ENCODE peak calls at places on chromosomes 16 and 17, in seven cellular contexts. One of them, this sample, is unnamed.
A peak's percentile ranks its signal among the peaks of the same experiment; 100 is the strongest.

GRCh38 chr17:49401971-49402491 is 12.7 kb downstream of the PHB1 start:
- DNase-seq in CD8-positive, alpha-beta memory T cell: no peak
- DNase-seq in activated T-helper 1 cell treated with anti-CD3 and anti-CD28 coated beads, Interleukin-12 subunit alpha, Interleukin-12 subunit beta, Interleukin-2, Interleukin-4 antibody, amounts not matched to agents 30 ng/mL and 10 ng/mL and 1 ng/mL, durations not matched to agents 14 hours and 24 hours and 36 hours: no peak
- DNase-seq in neural progenitor cell: peak; percentile 23
- DNase-seq in ACHN: no peak
- DNase-seq in amygdala: peak; percentile 16
- DNase-seq in activated CD4-positive, CD25-positive, alpha-beta regulatory T cell: no peak
- DNase-seq in this sample: no peak

GRCh38 chr16:142405-142804 is 3.9 kb upstream of the NPRL3 start:
- DNase-seq in CD8-positive, alpha-beta memory T cell: no peak
- DNase-seq in activated T-helper 1 cell treated with anti-CD3 and anti-CD28 coated beads, Interleukin-12 subunit alpha, Interleukin-12 subunit beta, Interleukin-2, Interleukin-4 antibody, amounts not matched to agents 30 ng/mL and 10 ng/mL and 1 ng/mL, durations not matched to agents 14 hours and 24 hours and 36 hours: no peak
- DNase-seq in neural progenitor cell: no peak
- DNase-seq in ACHN: no peak
- DNase-seq in amygdala: no peak
- DNase-seq in activated CD4-positive, CD25-positive, alpha-beta regulatory T cell: no peak
- DNase-seq in this sample: no peak

GRCh38 chr17:1455748-1456599 is at the start of gene CRK:
- DNase-seq in CD8-positive, alpha-beta memory T cell: peak; percentile 99
- DNase-seq in activated T-helper 1 cell treated with anti-CD3 and anti-CD28 coated beads, Interleukin-12 subunit alpha, Interleukin-12 subunit beta, Interleukin-2, Interleukin-4 antibody, amounts not matched to agents 30 ng/mL and 10 ng/mL and 1 ng/mL, durations not matched to agents 14 hours and 24 hours and 36 hours: peak; percentile 99
- DNase-seq in neural progenitor cell: peak; percentile 99
- DNase-seq in ACHN: peak; percentile 97
- DNase-seq in amygdala: peak; percentile 96
- DNase-seq in activated CD4-positive, CD25-positive, alpha-beta regulatory T cell: peak; percentile 96
- DNase-seq in this sample: peak; percentile 98

GRCh38 chr16:2671741-2672140 is 10.6 kb upstream of the KCTD5 start:
- DNase-seq in CD8-positive, alpha-beta memory T cell: no peak
- DNase-seq in activated T-helper 1 cell treated with anti-CD3 and anti-CD28 coated beads, Interleukin-12 subunit alpha, Interleukin-12 subunit beta, Interleukin-2, Interleukin-4 antibody, amounts not matched to agents 30 ng/mL and 10 ng/mL and 1 ng/mL, durations not matched to agents 14 hours and 24 hours and 36 hours: no peak
- DNase-seq in neural progenitor cell: no peak
- DNase-seq in ACHN: no peak
- DNase-seq in amygdala: no peak
- DNase-seq in activated CD4-positive, CD25-positive, alpha-beta regulatory T cell: no peak
- DNase-seq in this sample: no peak

GRCh38 chr17:60893475-60893874 is 215.8 kb downstream of the BCAS3 start:
- DNase-seq in CD8-positive, alpha-beta memory T cell: no peak
- DNase-seq in activated T-helper 1 cell treated with anti-CD3 and anti-CD28 coated beads, Interleukin-12 subunit alpha, Interleukin-12 subunit beta, Interleukin-2, Interleukin-4 antibody, amounts not matched to agents 30 ng/mL and 10 ng/mL and 1 ng/mL, durations not matched to agents 14 hours and 24 hours and 36 hours: no peak
- DNase-seq in neural progenitor cell: no peak
- DNase-seq in ACHN: no peak
- DNase-seq in amygdala: no peak
- DNase-seq in activated CD4-positive, CD25-positive, alpha-beta regulatory T cell: no peak
- DNase-seq in this sample: no peak

GRCh38 chr16:54066451-54067056 is 220.0 kb downstream of the IRX3 start:
- DNase-seq in CD8-positive, alpha-beta memory T cell: no peak
- DNase-seq in activated T-helper 1 cell treated with anti-CD3 and anti-CD28 coated beads, Interleukin-12 subunit alpha, Interleukin-12 subunit beta, Interleukin-2, Interleukin-4 antibody, amounts not matched to agents 30 ng/mL and 10 ng/mL and 1 ng/mL, durations not matched to agents 14 hours and 24 hours and 36 hours: no peak
- DNase-seq in neural progenitor cell: no peak
- DNase-seq in ACHN: peak; percentile 53
- DNase-seq in amygdala: no peak
- DNase-seq in activated CD4-positive, CD25-positive, alpha-beta regulatory T cell: no peak
- DNase-seq in this sample: no peak

GRCh38 chr16:85313541-85314208 is 201.4 kb upstream of the CIBAR2 start:
- DNase-seq in CD8-positive, alpha-beta memory T cell: no peak
- DNase-seq in activated T-helper 1 cell treated with anti-CD3 and anti-CD28 coated beads, Interleukin-12 subunit alpha, Interleukin-12 subunit beta, Interleukin-2, Interleukin-4 antibody, amounts not matched to agents 30 ng/mL and 10 ng/mL and 1 ng/mL, durations not matched to agents 14 hours and 24 hours and 36 hours: no peak
- DNase-seq in neural progenitor cell: no peak
- DNase-seq in ACHN: no peak
- DNase-seq in amygdala: no peak
- DNase-seq in activated CD4-positive, CD25-positive, alpha-beta regulatory T cell: no peak
- DNase-seq in this sample: no peak

GRCh38 chr16:48409839-48410610 is 24.8 kb upstream of the SIAH1 start:
- DNase-seq in CD8-positive, alpha-beta memory T cell: no peak
- DNase-seq in activated T-helper 1 cell treated with anti-CD3 and anti-CD28 coated beads, Interleukin-12 subunit alpha, Interleukin-12 subunit beta, Interleukin-2, Interleukin-4 antibody, amounts not matched to agents 30 ng/mL and 10 ng/mL and 1 ng/mL, durations not matched to agents 14 hours and 24 hours and 36 hours: no peak
- DNase-seq in neural progenitor cell: no peak
- DNase-seq in ACHN: peak; percentile 77
- DNase-seq in amygdala: no peak
- DNase-seq in activated CD4-positive, CD25-positive, alpha-beta regulatory T cell: no peak
- DNase-seq in this sample: no peak

GRCh38 chr17:37824534-37825485 is 80.0 kb upstream of the HNF1B start:
- DNase-seq in CD8-positive, alpha-beta memory T cell: no peak
- DNase-seq in activated T-helper 1 cell treated with anti-CD3 and anti-CD28 coated beads, Interleukin-12 subunit alpha, Interleukin-12 subunit beta, Interleukin-2, Interleukin-4 antibody, amounts not matched to agents 30 ng/mL and 10 ng/mL and 1 ng/mL, durations not matched to agents 14 hours and 24 hours and 36 hours: no peak
- DNase-seq in neural progenitor cell: no peak
- DNase-seq in ACHN: peak; percentile 98
- DNase-seq in amygdala: no peak
- DNase-seq in activated CD4-positive, CD25-positive, alpha-beta regulatory T cell: no peak
- DNase-seq in this sample: no peak

GRCh38 chr17:3981455-3981854 is 17.2 kb upstream of the ATP2A3 start:
- DNase-seq in CD8-positive, alpha-beta memory T cell: no peak
- DNase-seq in activated T-helper 1 cell treated with anti-CD3 and anti-CD28 coated beads, Interleukin-12 subunit alpha, Interleukin-12 subunit beta, Interleukin-2, Interleukin-4 antibody, amounts not matched to agents 30 ng/mL and 10 ng/mL and 1 ng/mL, durations not matched to agents 14 hours and 24 hours and 36 hours: no peak
- DNase-seq in neural progenitor cell: no peak
- DNase-seq in ACHN: no peak
- DNase-seq in amygdala: no peak
- DNase-seq in activated CD4-positive, CD25-positive, alpha-beta regulatory T cell: no peak
- DNase-seq in this sample: no peak

GRCh38 chr17:4900231-4901107 is 1.1 kb downstream of the C17orf107 start:
- DNase-seq in CD8-positive, alpha-beta memory T cell: peak; percentile 44
- DNase-seq in activated T-helper 1 cell treated with anti-CD3 and anti-CD28 coated beads, Interleukin-12 subunit alpha, Interleukin-12 subunit beta, Interleukin-2, Interleukin-4 antibody, amounts not matched to agents 30 ng/mL and 10 ng/mL and 1 ng/mL, durations not matched to agents 14 hours and 24 hours and 36 hours: peak; percentile 54
- DNase-seq in neural progenitor cell: peak; percentile 70
- DNase-seq in ACHN: no peak
- DNase-seq in amygdala: no peak
- DNase-seq in activated CD4-positive, CD25-positive, alpha-beta regulatory T cell: no peak
- DNase-seq in this sample: peak; percentile 83

GRCh38 chr16:57281791-57282190 is 2.7 kb downstream of the PLLP start:
- DNase-seq in CD8-positive, alpha-beta memory T cell: no peak
- DNase-seq in activated T-helper 1 cell treated with anti-CD3 and anti-CD28 coated beads, Interleukin-12 subunit alpha, Interleukin-12 subunit beta, Interleukin-2, Interleukin-4 antibody, amounts not matched to agents 30 ng/mL and 10 ng/mL and 1 ng/mL, durations not matched to agents 14 hours and 24 hours and 36 hours: no peak
- DNase-seq in neural progenitor cell: no peak
- DNase-seq in ACHN: no peak
- DNase-seq in amygdala: no peak
- DNase-seq in activated CD4-positive, CD25-positive, alpha-beta regulatory T cell: no peak
- DNase-seq in this sample: no peak

GRCh38 chr16:4016648-4017047 is 99.6 kb downstream of the ADCY9 start:
- DNase-seq in CD8-positive, alpha-beta memory T cell: no peak
- DNase-seq in activated T-helper 1 cell treated with anti-CD3 and anti-CD28 coated beads, Interleukin-12 subunit alpha, Interleukin-12 subunit beta, Interleukin-2, Interleukin-4 antibody, amounts not matched to agents 30 ng/mL and 10 ng/mL and 1 ng/mL, durations not matched to agents 14 hours and 24 hours and 36 hours: no peak
- DNase-seq in neural progenitor cell: no peak
- DNase-seq in ACHN: no peak
- DNase-seq in amygdala: no peak
- DNase-seq in activated CD4-positive, CD25-positive, alpha-beta regulatory T cell: no peak
- DNase-seq in this sample: peak; percentile 63

GRCh38 chr16:3645504-3646347 is 8.8 kb upstream of the DNASE1 start:
- DNase-seq in CD8-positive, alpha-beta memory T cell: no peak
- DNase-seq in activated T-helper 1 cell treated with anti-CD3 and anti-CD28 coated beads, Interleukin-12 subunit alpha, Interleukin-12 subunit beta, Interleukin-2, Interleukin-4 antibody, amounts not matched to agents 30 ng/mL and 10 ng/mL and 1 ng/mL, durations not matched to agents 14 hours and 24 hours and 36 hours: no peak
- DNase-seq in neural progenitor cell: peak; percentile 83
- DNase-seq in ACHN: no peak
- DNase-seq in amygdala: no peak
- DNase-seq in activated CD4-positive, CD25-positive, alpha-beta regulatory T cell: no peak
- DNase-seq in this sample: no peak

GRCh38 chr16:14501331-14502255 is 128.5 kb downstream of the PARN start:
- DNase-seq in CD8-positive, alpha-beta memory T cell: no peak
- DNase-seq in activated T-helper 1 cell treated with anti-CD3 and anti-CD28 coated beads, Interleukin-12 subunit alpha, Interleukin-12 subunit beta, Interleukin-2, Interleukin-4 antibody, amounts not matched to agents 30 ng/mL and 10 ng/mL and 1 ng/mL, durations not matched to agents 14 hours and 24 hours and 36 hours: no peak
- DNase-seq in neural progenitor cell: peak; percentile 63
- DNase-seq in ACHN: peak; percentile 94
- DNase-seq in amygdala: peak; percentile 60
- DNase-seq in activated CD4-positive, CD25-positive, alpha-beta regulatory T cell: no peak
- DNase-seq in this sample: no peak

GRCh38 chr17:28810437-28810836 is 32.2 kb downstream of the FAM222B start:
- DNase-seq in CD8-positive, alpha-beta memory T cell: no peak
- DNase-seq in activated T-helper 1 cell treated with anti-CD3 and anti-CD28 coated beads, Interleukin-12 subunit alpha, Interleukin-12 subunit beta, Interleukin-2, Interleukin-4 antibody, amounts not matched to agents 30 ng/mL and 10 ng/mL and 1 ng/mL, durations not matched to agents 14 hours and 24 hours and 36 hours: no peak
- DNase-seq in neural progenitor cell: no peak
- DNase-seq in ACHN: no peak
- DNase-seq in amygdala: no peak
- DNase-seq in activated CD4-positive, CD25-positive, alpha-beta regulatory T cell: no peak
- DNase-seq in this sample: no peak

GRCh38 chr16:53888222-53888621 is 184.3 kb downstream of the FTO start:
- DNase-seq in CD8-positive, alpha-beta memory T cell: no peak
- DNase-seq in activated T-helper 1 cell treated with anti-CD3 and anti-CD28 coated beads, Interleukin-12 subunit alpha, Interleukin-12 subunit beta, Interleukin-2, Interleukin-4 antibody, amounts not matched to agents 30 ng/mL and 10 ng/mL and 1 ng/mL, durations not matched to agents 14 hours and 24 hours and 36 hours: no peak
- DNase-seq in neural progenitor cell: no peak
- DNase-seq in ACHN: no peak
- DNase-seq in amygdala: no peak
- DNase-seq in activated CD4-positive, CD25-positive, alpha-beta regulatory T cell: no peak
- DNase-seq in this sample: no peak

GRCh38 chr16:27324851-27325301 is 11.1 kb downstream of the IL4R start:
- DNase-seq in CD8-positive, alpha-beta memory T cell: no peak
- DNase-seq in activated T-helper 1 cell treated with anti-CD3 and anti-CD28 coated beads, Interleukin-12 subunit alpha, Interleukin-12 subunit beta, Interleukin-2, Interleukin-4 antibody, amounts not matched to agents 30 ng/mL and 10 ng/mL and 1 ng/mL, durations not matched to agents 14 hours and 24 hours and 36 hours: no peak
- DNase-seq in neural progenitor cell: peak; percentile 32
- DNase-seq in ACHN: no peak
- DNase-seq in amygdala: no peak
- DNase-seq in activated CD4-positive, CD25-positive, alpha-beta regulatory T cell: no peak
- DNase-seq in this sample: no peak

GRCh38 chr17:55038291-55038690 is 69.7 kb downstream of the STXBP4 start:
- DNase-seq in CD8-positive, alpha-beta memory T cell: no peak
- DNase-seq in activated T-helper 1 cell treated with anti-CD3 and anti-CD28 coated beads, Interleukin-12 subunit alpha, Interleukin-12 subunit beta, Interleukin-2, Interleukin-4 antibody, amounts not matched to agents 30 ng/mL and 10 ng/mL and 1 ng/mL, durations not matched to agents 14 hours and 24 hours and 36 hours: no peak
- DNase-seq in neural progenitor cell: no peak
- DNase-seq in ACHN: no peak
- DNase-seq in amygdala: no peak
- DNase-seq in activated CD4-positive, CD25-positive, alpha-beta regulatory T cell: no peak
- DNase-seq in this sample: no peak

GRCh38 chr17:49508891-49509587 is 13.9 kb downstream of the NGFR start:
- DNase-seq in CD8-positive, alpha-beta memory T cell: no peak
- DNase-seq in activated T-helper 1 cell treated with anti-CD3 and anti-CD28 coated beads, Interleukin-12 subunit alpha, Interleukin-12 subunit beta, Interleukin-2, Interleukin-4 antibody, amounts not matched to agents 30 ng/mL and 10 ng/mL and 1 ng/mL, durations not matched to agents 14 hours and 24 hours and 36 hours: no peak
- DNase-seq in neural progenitor cell: no peak
- DNase-seq in ACHN: no peak
- DNase-seq in amygdala: no peak
- DNase-seq in activated CD4-positive, CD25-positive, alpha-beta regulatory T cell: no peak
- DNase-seq in this sample: no peak

GRCh38 chr17:44293509-44294226 is 14.7 kb upstream of the RUNDC3A start:
- DNase-seq in CD8-positive, alpha-beta memory T cell: no peak
- DNase-seq in activated T-helper 1 cell treated with anti-CD3 and anti-CD28 coated beads, Interleukin-12 subunit alpha, Interleukin-12 subunit beta, Interleukin-2, Interleukin-4 antibody, amounts not matched to agents 30 ng/mL and 10 ng/mL and 1 ng/mL, durations not matched to agents 14 hours and 24 hours and 36 hours: no peak
- DNase-seq in neural progenitor cell: no peak
- DNase-seq in ACHN: no peak
- DNase-seq in amygdala: no peak
- DNase-seq in activated CD4-positive, CD25-positive, alpha-beta regulatory T cell: no peak
- DNase-seq in this sample: peak; percentile 37

This sample was measured in immature natural killer cell.